ENCODE peak calls at places on chromosome 11, in eight cellular contexts. A, U, B, J, S, Z, L and Y are unnamed samples.

GRCh38 chr11:61976813-61977475 is 9.5 kb upstream of the FTH1 start:
- DNase-seq in A (no peak), U (no peak), B (no peak), J (no peak), S (no peak), Z (no peak), L (no peak), Y (no peak)

GRCh38 chr11:95917188-95918036 is 6.5 kb downstream of the MTMR2 start:
- DNase-seq in A (no peak), U (no peak), B (no peak), J (no peak), S (no peak), Z (no peak), L (no peak), Y (no peak)

GRCh38 chr11:97683733-97684132 is 1293.9 kb downstream of the JRKL start:
- DNase-seq in A (no peak), U (no peak), B (no peak), J (no peak), S (peak), Z (no peak), L (no peak), Y (no peak)

GRCh38 chr11:134045799-134046635 is 22.9 kb upstream of the JAM3 start:
- DNase-seq in A (no peak), U (no peak), B (peak), J (no peak), S (no peak), Z (no peak), L (no peak), Y (peak)

GRCh38 chr11:34468209-34468841 is 29.6 kb downstream of the CAT start:
- DNase-seq in A (no peak), U (no peak), B (no peak), J (peak), S (peak), Z (no peak), L (no peak), Y (peak)

GRCh38 chr11:71178076-71178475 is 74.3 kb downstream of the SHANK2 start:
- DNase-seq in A (no peak), U (no peak), B (no peak), J (no peak), S (no peak), Z (no peak), L (no peak), Y (no peak)

GRCh38 chr11:94400839-94401772 is at the start of gene GPR83:
- DNase-seq in A (no peak), U (no peak), B (peak), J (no peak), S (peak), Z (peak), L (peak), Y (no peak)

GRCh38 chr11:117722074-117722473 is 74.9 kb downstream of the DSCAML1 start:
- DNase-seq in A (no peak), U (no peak), B (no peak), J (no peak), S (no peak), Z (no peak), L (no peak), Y (no peak)

GRCh38 chr11:20161230-20161918 is 1.1 kb upstream of the DBX1 start:
- DNase-seq in A (no peak), U (no peak), B (peak), J (no peak), S (no peak), Z (no peak), L (no peak), Y (no peak)

GRCh38 chr11:830295-831131 is 2.2 kb upstream of the CD151 start:
- DNase-seq in A (no peak), U (peak), B (peak), J (no peak), S (peak), Z (peak), L (no peak), Y (peak)

GRCh38 chr11:62841361-62842170 is 2.2 kb upstream of the WDR74 start:
- DNase-seq in A (peak), U (peak), B (peak), J (peak), S (peak), Z (peak), L (peak), Y (peak)

GRCh38 chr11:48006301-48006992 is 26.1 kb downstream of the PTPRJ start:
- DNase-seq in A (no peak), U (no peak), B (no peak), J (no peak), S (peak), Z (no peak), L (no peak), Y (no peak)

GRCh38 chr11:125408281-125408680 is 87.8 kb downstream of the FEZ1 start:
- DNase-seq in A (no peak), U (no peak), B (no peak), J (no peak), S (no peak), Z (no peak), L (no peak), Y (no peak)

GRCh38 chr11:2091112-2091746 is 48.0 kb downstream of the IGF2 start:
- DNase-seq in A (no peak), U (no peak), B (no peak), J (no peak), S (no peak), Z (no peak), L (no peak), Y (no peak)

GRCh38 chr11:15673408-15673811 is 558.7 kb downstream of the INSC start:
- DNase-seq in A (no peak), U (no peak), B (no peak), J (no peak), S (no peak), Z (peak), L (no peak), Y (no peak)

GRCh38 chr11:16790484-16791240 is 52.2 kb downstream of the C11orf58 start:
- DNase-seq in A (no peak), U (no peak), B (no peak), J (no peak), S (no peak), Z (no peak), L (no peak), Y (no peak)

GRCh38 chr11:13772223-13773046 is 104.0 kb downstream of the FAR1 start:
- DNase-seq in A (peak), U (no peak), B (peak), J (peak), S (peak), Z (peak), L (peak), Y (peak)

GRCh38 chr11:1883342-1884122 is 8.2 kb downstream of the PRR33 start:
- DNase-seq in A (no peak), U (no peak), B (no peak), J (no peak), S (no peak), Z (no peak), L (no peak), Y (no peak)

GRCh38 chr11:116813781-116814471 is 9.2 kb downstream of the APOA4 start:
- DNase-seq in A (no peak), U (no peak), B (no peak), J (no peak), S (no peak), Z (no peak), L (no peak), Y (no peak)

GRCh38 chr11:28337701-28338100 is 229.5 kb downstream of the METTL15 start:
- DNase-seq in A (no peak), U (no peak), B (no peak), J (no peak), S (peak), Z (no peak), L (no peak), Y (peak)

GRCh38 chr11:121479355-121479754 is 26.6 kb upstream of the SORL1-AS1 start:
- DNase-seq in A (no peak), U (no peak), B (peak), J (no peak), S (no peak), Z (no peak), L (no peak), Y (no peak)

GRCh38 chr11:77403228-77403627 is 70.7 kb downstream of the PAK1 start:
- DNase-seq in A (no peak), U (no peak), B (no peak), J (no peak), S (no peak), Z (no peak), L (no peak), Y (no peak)

GRCh38 chr11:66698491-66698890 is 20.8 kb upstream of the RBM4B start:
- DNase-seq in A (no peak), U (no peak), B (no peak), J (no peak), S (no peak), Z (no peak), L (no peak), Y (no peak)

GRCh38 chr11:120043323-120043945 is 94.5 kb downstream of the TRIM29 start:
- DNase-seq in A (no peak), U (no peak), B (no peak), J (no peak), S (no peak), Z (no peak), L (no peak), Y (no peak)

GRCh38 chr11:64224891-64225607 is 937 bp downstream of the TRPT1 start:
- DNase-seq in A (no peak), U (no peak), B (no peak), J (no peak), S (no peak), Z (no peak), L (no peak), Y (no peak)

GRCh38 chr11:103396237-103396636 is 287.0 kb downstream of the DYNC2H1 start:
- DNase-seq in A (peak), U (no peak), B (no peak), J (no peak), S (peak), Z (no peak), L (no peak), Y (peak)

GRCh38 chr11:57440744-57441414 is 14.0 kb upstream of the SLC43A3 start:
- DNase-seq in A (no peak), U (no peak), B (no peak), J (no peak), S (no peak), Z (no peak), L (no peak), Y (no peak)

GRCh38 chr11:125945797-125946520 is at the start of gene VSIG10L2:
- DNase-seq in A (no peak), U (no peak), B (no peak), J (no peak), S (no peak), Z (no peak), L (no peak), Y (no peak)

GRCh38 chr11:34647532-34647931 is 26.6 kb downstream of the EHF start:
- DNase-seq in A (no peak), U (no peak), B (no peak), J (no peak), S (no peak), Z (no peak), L (no peak), Y (no peak)

GRCh38 chr11:68518191-68518590 is 57.6 kb downstream of the PPP6R3 start:
- DNase-seq in A (no peak), U (no peak), B (no peak), J (no peak), S (no peak), Z (no peak), L (no peak), Y (no peak)